ENCODE peak calls at places on chromosomes 13 and 19, in seven cellular contexts. I is foreskin keratinocyte, K is B cell, V is psoas muscle, J is WERI-Rb-1, D is mesothelial cell of epicardium, G is adrenal gland. L is an unnamed sample.

GRCh38 chr13:109517516-109517915 is 268.9 kb downstream of the IRS2 start:
- DNase-seq in I (no peak), K (no peak), V (no peak), J (no peak), D (no peak), G (no peak), L (no peak)

GRCh38 chr19:9917322-9917721 is 19.0 kb downstream of the OLFM2 start:
- DNase-seq in I (no peak), K (no peak), V (no peak), J (peak; percentile 65), D (no peak), G (peak; percentile 50), L (no peak)

GRCh38 chr13:33316890-33317289 is 31.3 kb upstream of the STARD13 start:
- DNase-seq in I (no peak), K (no peak), V (no peak), J (no peak), D (no peak), G (no peak), L (no peak)

GRCh38 chr19:1566392-1567115 is 1.6 kb downstream of the MEX3D start:
- DNase-seq in I (peak; percentile 45), K (no peak), V (peak; percentile 62), J (peak; percentile 89), D (peak; percentile 72), G (peak; percentile 79), L (no peak)

GRCh38 chr19:19271828-19272599 is 1.1 kb downstream of the TM6SF2 start:
- DNase-seq in I (no peak), K (no peak), V (no peak), J (no peak), D (no peak), G (no peak), L (no peak)

GRCh38 chr13:19172647-19173030 is 9.0 kb downstream of the TUBA3C start:
- DNase-seq in I (no peak), K (no peak), V (no peak), J (no peak), D (no peak), G (no peak), L (no peak)

GRCh38 chr13:114296448-114296847 is 15.0 kb downstream of the UPF3A start:
- DNase-seq in I (no peak), K (no peak), V (no peak), J (no peak), D (no peak), G (no peak), L (no peak)

GRCh38 chr19:13840751-13841338 is 36.1 kb upstream of the NANOS3 start:
- DNase-seq in I (no peak), K (no peak), V (no peak), J (no peak), D (no peak), G (no peak), L (no peak)

GRCh38 chr13:33642374-33643065 is 175.4 kb upstream of the RFC3 start:
- DNase-seq in I (peak; percentile 87), K (no peak), V (peak; percentile 55), J (no peak), D (no peak), G (peak; percentile 64), L (no peak)

GRCh38 chr19:41218615-41219507 is at the start of gene AXL:
- DNase-seq in I (peak; percentile 89), K (no peak), V (peak; percentile 78), J (peak; percentile 53), D (peak; percentile 76), G (peak; percentile 88), L (peak; percentile 80)

GRCh38 chr13:79445968-79446645 is 34.8 kb upstream of the NDFIP2 start:
- DNase-seq in I (no peak), K (no peak), V (no peak), J (no peak), D (no peak), G (no peak), L (no peak)

GRCh38 chr19:40523322-40524047 is 53.2 kb upstream of the SHKBP1 start:
- DNase-seq in I (no peak), K (no peak), V (peak; percentile 49), J (peak; percentile 83), D (no peak), G (peak; percentile 90), L (no peak)

GRCh38 chr13:38630780-38631179 is 56.1 kb upstream of the FREM2 start:
- DNase-seq in I (no peak), K (no peak), V (no peak), J (no peak), D (no peak), G (no peak), L (no peak)

GRCh38 chr13:108332791-108333190 is 63.3 kb downstream of the TNFSF13B start:
- DNase-seq in I (no peak), K (no peak), V (no peak), J (no peak), D (no peak), G (no peak), L (no peak)

GRCh38 chr13:108325863-108326262 is 56.3 kb downstream of the TNFSF13B start:
- DNase-seq in I (no peak), K (no peak), V (no peak), J (no peak), D (no peak), G (no peak), L (no peak)

GRCh38 chr13:108326318-108326717 is 56.8 kb downstream of the TNFSF13B start:
- DNase-seq in I (no peak), K (peak; percentile 46), V (no peak), J (no peak), D (no peak), G (no peak), L (no peak)

GRCh38 chr13:108328848-108329247 is 59.3 kb downstream of the TNFSF13B start:
- DNase-seq in I (no peak), K (no peak), V (no peak), J (no peak), D (no peak), G (no peak), L (no peak)
- TF ChIP-seq CTCF in I (no peak), K (no peak), V (no peak), J (no peak), D (no peak), G (no peak), L (no peak)

GRCh38 chr19:15249912-15250634 is 17.8 kb upstream of the EPHX3 start:
- DNase-seq in I (no peak), K (no peak), V (peak; percentile 70), J (no peak), D (no peak), G (no peak), L (no peak)
- TF ChIP-seq CTCF in I (peak; percentile 27), K (no peak), V (no peak), J (no peak), D (no peak), G (no peak), L (no peak)

GRCh38 chr13:30978981-30979956 is 46.8 kb downstream of the TEX26 start:
- DNase-seq in I (no peak), K (no peak), V (no peak), J (peak; percentile 41), D (no peak), G (peak; percentile 55), L (no peak)
- TF ChIP-seq CTCF in I (peak; percentile 63), K (peak; percentile 37), V (peak; percentile 25), J (peak; percentile 75), D (peak; percentile 42), G (peak; percentile 45), L (peak; percentile 73)

GRCh38 chr19:35140898-35141626 is 2.0 kb upstream of the FXYD7 start:
- DNase-seq in I (peak; percentile 61), K (peak; percentile 91), V (peak; percentile 95), J (peak; percentile 96), D (peak; percentile 83), G (peak; percentile 95), L (peak; percentile 94)

GRCh38 chr19:35140207-35140897 is 1.7 kb downstream of the FXYD1 start:
- DNase-seq in I (no peak), K (no peak), V (no peak), J (peak; percentile 8), D (no peak), G (no peak), L (no peak)

GRCh38 chr19:35142531-35143230 is 374 bp upstream of the FXYD7 start:
- DNase-seq in I (no peak), K (peak; percentile 71), V (no peak), J (peak; percentile 74), D (peak; percentile 69), G (peak; percentile 66), L (no peak)

GRCh38 chr19:35143231-35143715 is at the start of gene FXYD7:
- DNase-seq in I (no peak), K (no peak), V (no peak), J (peak; percentile 32), D (no peak), G (no peak), L (no peak)

DNA sequence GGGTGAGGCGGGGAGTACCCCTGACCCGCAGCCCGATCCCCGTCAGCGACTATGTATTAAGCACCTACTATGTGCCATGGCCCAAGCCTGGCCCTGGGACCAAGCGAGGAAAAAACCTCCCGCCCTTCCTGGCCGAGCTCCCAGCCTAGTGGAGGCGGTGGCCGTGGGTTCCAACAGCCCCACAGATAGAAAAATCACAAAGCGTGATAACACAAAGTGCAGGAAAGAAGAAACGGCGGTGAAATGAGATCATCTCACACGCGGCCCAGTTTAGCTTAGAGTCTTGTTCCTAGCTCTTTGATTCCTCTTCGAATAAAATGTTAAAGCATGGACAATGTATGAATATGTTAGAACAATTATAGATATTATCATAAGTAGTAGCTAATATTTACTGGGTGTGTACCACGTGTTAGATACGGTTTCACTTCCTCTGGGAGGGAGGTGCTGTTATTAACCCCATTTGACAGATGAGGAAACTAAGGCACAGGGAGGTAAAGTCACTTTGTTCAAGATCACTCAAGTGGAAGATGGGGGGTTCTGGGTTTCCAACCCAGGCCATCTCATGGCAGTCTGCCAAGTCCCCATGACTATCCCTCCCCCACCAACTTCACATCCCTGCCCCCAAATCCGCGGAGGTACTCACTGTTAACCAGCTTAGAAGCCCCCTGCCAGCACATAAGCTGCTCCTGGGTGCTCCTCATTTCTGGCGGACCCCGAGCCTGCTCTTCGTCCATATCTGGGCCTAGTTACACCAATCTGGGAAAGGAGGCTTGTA is 1.2 kb upstream of the FXYD7 start:
- DNase-seq in I (no peak), K (no peak), V (no peak), J (peak; percentile 38), D (no peak), G (peak; percentile 53), L (no peak)
- TF ChIP-seq CTCF in I (no peak), K (no peak), V (no peak), J (no peak), D (no peak), G (no peak), L (peak; percentile 12)

DNA sequence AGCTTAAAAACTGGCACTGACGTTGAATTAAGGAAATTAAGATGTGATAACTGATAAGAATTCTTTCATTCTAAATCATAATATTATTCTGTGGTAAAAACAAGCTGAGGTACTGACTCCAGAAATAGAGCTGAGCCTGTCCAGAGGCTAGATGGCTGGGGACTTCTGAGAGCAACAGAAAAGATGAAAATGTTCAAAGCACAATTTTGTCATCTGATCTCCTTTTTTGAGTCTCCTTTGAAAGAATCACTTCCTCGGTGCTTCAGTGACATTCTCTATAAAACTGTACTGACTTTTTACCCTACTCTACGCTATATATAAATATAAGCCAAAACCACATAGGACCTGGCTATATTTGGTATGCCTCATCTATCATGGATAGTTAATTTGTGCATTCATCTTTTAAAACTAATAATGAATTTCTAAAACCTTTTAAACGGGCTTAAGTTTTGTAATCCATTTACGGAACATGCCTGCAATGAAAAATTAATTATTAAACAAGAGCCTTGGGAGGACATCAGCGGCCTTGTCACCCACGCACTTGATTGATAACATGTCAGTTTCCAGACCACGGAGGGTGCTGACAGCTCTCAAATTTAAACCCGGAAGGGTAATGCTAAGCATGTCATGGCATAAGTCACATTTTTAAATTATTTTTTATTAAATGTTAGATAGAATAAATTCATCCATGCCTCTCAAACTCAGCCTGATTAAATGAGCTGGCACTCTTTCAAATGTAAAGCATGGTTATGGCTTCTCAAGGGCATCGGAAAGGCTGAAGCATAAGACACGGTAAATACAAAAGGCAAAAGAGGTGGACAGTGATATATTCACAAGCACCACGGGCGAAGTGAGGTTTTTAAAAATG is 235.4 kb downstream of the PCDH9 start:
- DNase-seq in I (no peak), K (peak; percentile 39), V (no peak), J (no peak), D (no peak), G (no peak), L (no peak)
- TF ChIP-seq CTCF in I (no peak), K (peak; percentile 26), V (no peak), J (no peak), D (no peak), G (no peak), L (peak; percentile 10)

L was measured in type B pancreatic cell.